ENCODE peak calls at places on chromosomes 1 and 21, in four cellular contexts. E is PC-9; T is CD8-positive, alpha-beta T cell; G is HAP-1. N is an unnamed sample.
A peak's percentile ranks its signal among the peaks of the same experiment; 100 is the strongest.

GRCh38 chr1:196355206-196355786 is 252.9 kb downstream of the KCNT2 start:
- DNase-seq in E (no peak), T (no peak), G (no peak), N (no peak)

GRCh38 chr1:19737413-19737812 is 62.3 kb downstream of the TMCO4 start:
- DNase-seq in T (no peak), G (no peak), E (peak; percentile 18), N (no peak)

GRCh38 chr1:246482780-246483179 is 24.3 kb downstream of the SMYD3 start:
- DNase-seq in E (no peak), G (no peak), T (no peak), N (no peak)

GRCh38 chr1:2971146-2971501 is 50.1 kb upstream of the ACTRT2 start:
- DNase-seq in T (no peak), G (no peak), E (no peak), N (no peak)

GRCh38 chr1:48681476-48682305 is 95.0 kb downstream of the BEND5 start:
- DNase-seq in G (no peak), T (no peak), E (no peak), N (peak; percentile 87)

GRCh38 chr1:203807211-203807610 is 11.8 kb downstream of the ZBED6 start:
- DNase-seq in G (no peak), T (no peak), E (no peak), N (peak; percentile 89)

GRCh38 chr1:170310014-170310405 is 164.3 kb downstream of the NTMT2 start:
- DNase-seq in E (no peak), T (no peak), G (no peak), N (no peak)

GRCh38 chr1:224459051-224459450 is 24.5 kb upstream of the WDR26 start:
- DNase-seq in E (no peak), G (no peak), T (no peak), N (no peak)

GRCh38 chr1:228691926-228692325 is 43.4 kb upstream of the RHOU start:
- DNase-seq in E (peak; percentile 11), T (no peak), G (peak; percentile 27), N (no peak)

GRCh38 chr1:3795453-3796214 is 664 bp downstream of the LRRC47 start:
- DNase-seq in E (no peak), T (no peak), G (peak; percentile 19), N (peak; percentile 28)

GRCh38 chr1:23122023-23122738 is 46.5 kb downstream of the LUZP1 start:
- DNase-seq in E (peak; percentile 14), G (peak; percentile 16), T (no peak), N (peak; percentile 59)

GRCh38 chr1:70455291-70455690 is 44.2 kb downstream of the CTH start:
- DNase-seq in E (no peak), G (no peak), T (no peak), N (no peak)

GRCh38 chr21:35414511-35415139 is 365.5 kb upstream of the RUNX1 start:
- DNase-seq in T (no peak), G (no peak), E (no peak), N (no peak)

GRCh38 chr1:20037877-20038276 is 32.1 kb upstream of the PLA2G5 start:
- DNase-seq in T (no peak), E (peak; percentile 7), G (no peak), N (no peak)

GRCh38 chr1:160453443-160453842 is 53.1 kb downstream of the VANGL2 start:
- DNase-seq in T (no peak), E (no peak), G (no peak), N (no peak)

GRCh38 chr1:69662321-69662720 is 94.6 kb downstream of the LRRC7 start:
- DNase-seq in T (no peak), E (no peak), G (no peak), N (no peak)

GRCh38 chr1:110478241-110478640 is 27.3 kb downstream of the PROK1 start:
- DNase-seq in T (no peak), E (no peak), G (no peak), N (no peak)

GRCh38 chr1:233613252-233614172 is at the start of gene KCNK1:
- DNase-seq in T (no peak), E (peak; percentile 93), G (peak; percentile 77), N (peak; percentile 61)

GRCh38 chr1:225541383-225541782 is 111.5 kb downstream of the ENAH start:
- DNase-seq in T (no peak), E (no peak), G (no peak), N (no peak)

GRCh38 chr1:203627819-203628184 is 1.2 kb downstream of the ATP2B4 start:
- DNase-seq in T (no peak), G (peak; percentile 55), E (peak; percentile 19), N (no peak)

GRCh38 chr1:243931957-243932356 is 81.9 kb upstream of the AKT3 start:
- DNase-seq in G (no peak), T (no peak), E (no peak), N (no peak)

GRCh38 chr1:84960371-84960770 is 36.5 kb downstream of the MCOLN2 start:
- DNase-seq in T (no peak), G (no peak), E (no peak), N (no peak)

GRCh38 chr1:28354121-28354520 is 15.4 kb upstream of the PHACTR4 start:
- DNase-seq in G (no peak), E (no peak), T (no peak), N (peak; percentile 63)

GRCh38 chr21:44363278-44363677 is 9.9 kb downstream of the TRPM2 start:
- DNase-seq in E (no peak), G (no peak), T (no peak), N (no peak)

GRCh38 chr21:33802458-33802857 is 113.1 kb downstream of the ATP5PO start:
- DNase-seq in T (no peak), E (no peak), G (no peak), N (no peak)

GRCh38 chr1:53732912-53733317 is 6.0 kb downstream of the GLIS1 start:
- DNase-seq in G (no peak), E (no peak), T (no peak), N (peak; percentile 56)

GRCh38 chr1:151720190-151720953 is 950 bp upstream of the RIIAD1 start:
- DNase-seq in T (no peak), E (no peak), G (no peak), N (no peak)

GRCh38 chr1:183841550-183841949 is 36.6 kb downstream of the RGL1 start:
- DNase-seq in E (no peak), G (no peak), T (no peak), N (no peak)

GRCh38 chr1:168643152-168643551 is 66.7 kb downstream of the XCL1 start:
- DNase-seq in E (no peak), G (no peak), T (no peak), N (peak; percentile 94)

GRCh38 chr1:27971674-27972073 is 11.9 kb downstream of the XKR8 start:
- DNase-seq in E (no peak), T (no peak), G (peak; percentile 28), N (no peak)

GRCh38 chr1:51427438-51427837 is 91.6 kb downstream of the EPS15 start:
- DNase-seq in G (no peak), T (no peak), E (no peak), N (no peak)

GRCh38 chr1:41811978-41812852 is 106.5 kb downstream of the HIVEP3 start:
- DNase-seq in E (peak; percentile 73), G (peak; percentile 74), T (no peak), N (peak; percentile 42)

GRCh38 chr1:99766378-99766800 is at the start of gene FRRS1:
- DNase-seq in G (peak; percentile 87), E (peak; percentile 73), T (no peak), N (peak; percentile 40)
- H3K4me3 ChIP-seq in G (peak within 1 kb of the TSS; percentile 32), E (peak within 1 kb of the TSS; percentile 58), T (peak within 1 kb of the TSS; percentile 72), N (peak within 1 kb of the TSS; percentile 53)

GRCh38 chr21:42654179-42654912 is 925 bp downstream of the PDE9A start:
- DNase-seq in T (no peak), G (peak; percentile 64), E (peak; percentile 14), N (no peak)
- H3K27me3 ChIP-seq in T (no peaks in the 10 kb centered on the region), G (no peaks in the 10 kb centered on the region), E (no peaks in the 10 kb centered on the region), N (peaks cover 43% of the 10 kb centered on the region)

GRCh38 chr1:217078010-217078704 is 354.9 kb upstream of the ESRRG start:
- DNase-seq in G (no peak), E (no peak), T (no peak), N (no peak)
- H3K4me3 ChIP-seq in G (no peak overlapping the region), E (no peak overlapping the region), T (no peak overlapping the region), N (no peak overlapping the region)

DNA sequence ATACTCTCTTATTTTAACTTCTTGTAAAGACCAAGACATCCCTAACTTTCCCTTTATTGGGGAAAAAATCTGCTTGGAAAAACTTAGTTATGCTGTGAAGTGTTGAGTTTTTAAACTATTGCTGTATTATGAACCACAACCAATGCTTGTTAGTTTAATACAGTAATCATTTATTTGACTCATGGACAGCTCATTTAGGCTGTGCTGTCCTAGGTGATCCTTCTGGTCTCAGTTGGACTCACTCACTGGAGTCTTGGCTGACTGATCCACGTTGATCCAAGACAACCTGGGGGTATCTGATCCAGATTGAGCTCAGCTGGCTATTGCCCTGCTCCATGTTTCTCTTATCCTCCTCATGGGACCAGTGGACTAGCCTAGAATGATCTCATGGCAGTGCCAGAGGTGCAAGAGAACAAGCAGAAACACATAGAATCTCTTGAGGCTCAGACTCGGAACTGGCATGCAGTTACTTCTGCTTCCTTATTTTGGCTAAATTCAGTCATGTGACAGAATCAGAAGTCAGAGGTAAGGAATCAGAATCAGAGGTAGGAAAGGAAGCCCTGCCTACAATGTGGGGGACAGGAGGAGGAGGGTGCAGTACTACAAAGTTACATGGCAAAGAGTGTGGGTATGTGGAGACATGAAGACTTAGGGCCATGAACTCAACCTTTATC is 156.5 kb downstream of the FGGY start:
- DNase-seq in G (no peak), T (no peak), E (no peak), N (peak; percentile 26)
- H3K27me3 ChIP-seq in G (no peaks in the 10 kb centered on the region), T (no peaks in the 10 kb centered on the region), E (no peaks in the 10 kb centered on the region), N (no peaks in the 10 kb centered on the region)

GRCh38 chr1:238457610-238458009 is 566.9 kb upstream of the ZP4 start:
- DNase-seq in E (no peak), T (no peak), G (no peak), N (no peak)

GRCh38 chr1:238451006-238451405 is 560.3 kb upstream of the ZP4 start:
- DNase-seq in E (no peak), T (no peak), G (no peak), N (no peak)

DNA sequence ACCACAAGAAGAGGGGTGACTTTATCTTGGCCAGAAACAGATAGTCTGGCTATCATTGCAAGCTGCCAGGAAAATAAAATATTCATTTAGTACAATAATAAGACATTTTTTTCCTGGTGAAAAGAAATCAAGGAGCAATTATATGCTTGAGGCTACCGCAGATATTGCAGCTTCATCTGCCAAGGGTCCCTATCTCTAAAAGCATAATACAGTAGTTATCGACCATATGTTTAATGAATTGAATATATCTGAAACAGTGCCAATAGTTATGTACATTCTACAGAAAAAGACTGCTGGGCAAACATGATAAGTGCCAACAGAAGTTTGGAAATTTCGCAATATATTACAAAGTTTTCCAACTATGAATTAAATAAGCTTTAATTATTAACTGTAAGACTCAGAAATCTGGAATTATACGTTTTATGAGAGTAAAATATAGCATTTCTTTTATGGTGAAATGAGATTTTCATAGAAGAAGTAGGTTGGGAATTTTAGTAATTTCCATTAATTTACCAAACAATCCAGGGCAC is 561.1 kb upstream of the ZP4 start:
- DNase-seq in E (no peak), G (no peak), T (no peak), N (no peak)
- H3K4me3 ChIP-seq in E (no peak overlapping the region), G (no peak overlapping the region), T (no peak overlapping the region), N (no peak overlapping the region)

DNA sequence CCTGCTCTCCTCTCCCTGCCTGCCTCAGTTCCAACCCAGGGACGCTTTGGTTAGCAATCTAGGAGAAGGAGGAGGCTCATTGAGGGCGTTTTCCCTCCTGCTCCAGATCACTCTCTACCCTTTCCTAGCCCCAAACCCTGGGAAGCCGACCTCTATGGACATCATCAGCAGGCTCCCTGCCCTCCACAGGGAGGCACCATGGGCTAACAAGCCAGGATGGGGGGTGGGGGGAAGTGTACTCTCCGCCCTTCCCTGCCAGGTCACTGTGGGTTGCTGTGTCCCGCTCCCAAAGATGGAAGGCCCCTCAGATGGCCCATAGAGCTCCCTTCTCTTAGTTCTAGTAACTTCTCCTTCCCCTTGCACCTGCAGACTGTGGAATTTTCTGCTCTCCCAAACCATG is 35.7 kb downstream of the KCND3 start:
- DNase-seq in T (no peak), E (no peak), G (no peak), N (no peak)
- H3K27me3 ChIP-seq in T (no peaks in the 10 kb centered on the region), E (peaks cover 99% of the 10 kb centered on the region), G (no peaks in the 10 kb centered on the region), N (no peaks in the 10 kb centered on the region)

N was measured in MG63.